ENCODE peak calls at places on chromosomes 16 and 17, in nine cellular contexts. D is A673, I is neural progenitor cell, H is IMR-90, E is vagina, N is stomach, C is tibial nerve, K is GM23338, B is pancreas. J is an unnamed sample. For H3K4me1 and H3K27me3, the result is how much of the 10 kb centered on the place peaks cover.

GRCh38 chr16:85304337-85304736 is 192.1 kb upstream of the CIBAR2 start:
- DNase-seq in N (no peak), H (no peak), B (no peak), K (no peak), E (no peak), D (no peak), I (no peak), C (no peak), J (no peak)

GRCh38 chr17:1455291-1455747 is 713 bp downstream of the CRK start:
- DNase-seq in N (peak), E (no peak), B (peak), I (peak), C (peak), K (peak), H (peak), D (peak), J (peak)

GRCh38 chr16:68369697-68370096 is 58.9 kb downstream of the PRMT7 start:
- DNase-seq in I (no peak), B (no peak), D (no peak), C (no peak), H (no peak), N (no peak), E (no peak), K (no peak), J (no peak)

GRCh38 chr17:40312131-40312731 is 3.3 kb downstream of the RARA start:
- DNase-seq in K (no peak), N (no peak), C (no peak), I (no peak), D (no peak), B (no peak), E (no peak), H (no peak), J (no peak)

GRCh38 chr17:38550661-38551060 is 55.1 kb downstream of the SRCIN1 start:
- DNase-seq in D (no peak), K (no peak), C (no peak), B (peak), H (peak), I (no peak), N (peak), E (no peak), J (no peak)

GRCh38 chr17:50150354-50151040 is at the start of gene PPP1R9B:
- DNase-seq in B (peak), E (no peak), D (no peak), I (no peak), N (no peak), C (no peak), K (no peak), H (no peak), J (no peak)

GRCh38 chr17:5131146-5131715 is 15.4 kb downstream of the USP6 start:
- DNase-seq in K (no peak), D (no peak), N (peak), E (peak), H (no peak), B (no peak), C (no peak), I (no peak), J (peak)

GRCh38 chr17:17538417-17539391 is 42.5 kb upstream of the RASD1 start:
- DNase-seq in C (no peak), E (no peak), D (no peak), I (no peak), B (peak), N (peak), H (peak), K (no peak), J (peak)

GRCh38 chr16:66622863-66623262 is 18.4 kb downstream of the CMTM3 start:
- DNase-seq in E (no peak), D (no peak), B (no peak), N (no peak), K (no peak), I (no peak), H (peak), C (no peak), J (no peak)

GRCh38 chr16:27547134-27547533 is 2.6 kb downstream of the GTF3C1 start:
- DNase-seq in E (no peak), K (no peak), N (no peak), I (no peak), D (peak), C (no peak), B (peak), H (peak), J (no peak)

GRCh38 chr17:36755586-36755985 is 154.2 kb downstream of the MRM1 start:
- DNase-seq in C (no peak), H (no peak), E (no peak), K (peak), D (peak), N (no peak), B (no peak), I (peak), J (peak)

GRCh38 chr16:29158031-29158430 is 173.2 kb downstream of the LAT start:
- DNase-seq in D (no peak), C (no peak), H (no peak), K (no peak), B (no peak), E (no peak), N (no peak), I (no peak), J (no peak)

GRCh38 chr17:81976332-81977210 is 858 bp upstream of the ASPSCR1 start:
- DNase-seq in D (no peak), E (no peak), H (no peak), K (peak), I (peak), B (peak), N (peak), C (peak), J (peak)

GRCh38 chr17:7832431-7832830 is 1.6 kb upstream of the KDM6B start:
- DNase-seq in D (no peak), C (no peak), I (no peak), H (no peak), K (no peak), E (no peak), N (no peak), B (no peak), J (no peak)

GRCh38 chr17:36752096-36752888 is 150.9 kb downstream of the MRM1 start:
- DNase-seq in H (no peak), K (no peak), N (no peak), C (no peak), D (no peak), E (no peak), I (no peak), B (no peak), J (no peak)

GRCh38 chr17:76136276-76137025 is 4.6 kb downstream of the FOXJ1 start:
- DNase-seq in N (no peak), B (no peak), D (no peak), E (no peak), I (peak), H (no peak), K (peak), C (no peak), J (no peak)

GRCh38 chr17:76138234-76138895 is 2.7 kb downstream of the FOXJ1 start:
- DNase-seq in B (peak), D (no peak), K (peak), H (no peak), I (peak), E (no peak), C (no peak), N (no peak), J (no peak)

GRCh38 chr17:76138896-76139248 is 2.2 kb downstream of the FOXJ1 start:
- DNase-seq in H (no peak), D (no peak), N (no peak), I (no peak), E (no peak), K (peak), B (no peak), C (no peak), J (no peak)

GRCh38 chr17:76137026-76137350 is 4.1 kb downstream of the FOXJ1 start:
- DNase-seq in E (no peak), H (no peak), D (no peak), I (no peak), B (no peak), K (no peak), N (no peak), C (no peak), J (no peak)

GRCh38 chr17:76137351-76138233 is 3.5 kb downstream of the FOXJ1 start:
- DNase-seq in K (peak), E (no peak), C (no peak), N (no peak), D (no peak), I (peak), H (no peak), B (no peak), J (no peak)
- H3K4me1 ChIP-seq in K (half or more), E (under half), C (under half), N (half or more), D (under half), I (half or more), H (under half), B (under half), J (under half)

DNA sequence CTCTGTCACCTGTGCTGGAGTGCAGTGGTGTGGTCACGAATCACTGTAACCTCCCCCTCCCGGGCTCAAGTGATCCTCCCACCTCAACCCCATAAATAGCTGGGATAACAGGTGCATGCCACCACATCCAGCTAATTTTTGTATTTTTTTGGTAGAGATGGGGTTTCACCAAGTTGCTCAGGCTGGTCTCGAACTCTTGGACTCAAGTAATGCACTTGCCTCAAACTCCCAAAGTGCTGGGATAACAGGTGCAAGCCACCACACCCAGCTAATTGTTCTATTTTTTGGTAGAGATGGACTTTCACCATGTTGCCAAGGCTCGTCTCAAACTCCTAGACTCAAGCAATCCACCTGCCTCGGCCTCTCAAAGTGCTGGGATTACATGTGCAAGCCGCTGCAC is 86.5 kb downstream of the STH start:
- DNase-seq in D (no peak), H (no peak), E (no peak), I (no peak), C (no peak), N (no peak), K (no peak), B (no peak), J (no peak)
- H3K27me3 ChIP-seq in D (under half), H (under half), E (under half), I (under half), C (under half), N (under half), K (under half), B (under half), J (under half)

DNA sequence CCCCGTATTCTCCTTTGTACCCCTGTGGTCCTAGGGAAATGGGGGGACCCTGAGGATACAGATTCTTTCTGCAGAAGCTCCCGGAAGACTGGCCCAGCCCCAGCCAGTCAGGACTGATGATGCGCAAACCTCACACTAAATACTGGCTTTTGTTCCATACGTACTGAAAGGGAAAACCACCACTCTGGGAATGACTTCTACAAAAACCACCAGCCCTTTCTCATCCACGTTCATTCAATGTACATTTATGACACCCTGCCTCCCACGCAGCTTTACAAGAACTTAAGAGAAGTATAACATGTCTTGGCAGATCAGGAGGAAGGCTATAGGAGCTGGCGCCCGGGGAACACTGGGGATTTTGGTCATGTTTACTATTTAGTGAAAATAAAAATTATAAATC is 70.6 kb downstream of the MARCHF10 start:
- DNase-seq in B (no peak), I (no peak), E (no peak), N (no peak), K (no peak), D (no peak), H (no peak), C (no peak), J (no peak)
- H3K4me3 ChIP-seq in B (no peak), I (no peak), E (no peak), N (no peak), K (no peak), D (no peak), H (no peak), C (no peak), J (no peak)

GRCh38 chr17:62652251-62653001 is 25.0 kb downstream of the MRC2 start:
- DNase-seq in I (peak), D (peak), E (no peak), N (peak), K (peak), B (peak), H (peak), C (no peak), J (peak)
- H3K4me1 ChIP-seq in I (under half), D (under half), E (half or more), N (under half), K (under half), B (under half), H (under half), C (under half), J (under half)

DNA sequence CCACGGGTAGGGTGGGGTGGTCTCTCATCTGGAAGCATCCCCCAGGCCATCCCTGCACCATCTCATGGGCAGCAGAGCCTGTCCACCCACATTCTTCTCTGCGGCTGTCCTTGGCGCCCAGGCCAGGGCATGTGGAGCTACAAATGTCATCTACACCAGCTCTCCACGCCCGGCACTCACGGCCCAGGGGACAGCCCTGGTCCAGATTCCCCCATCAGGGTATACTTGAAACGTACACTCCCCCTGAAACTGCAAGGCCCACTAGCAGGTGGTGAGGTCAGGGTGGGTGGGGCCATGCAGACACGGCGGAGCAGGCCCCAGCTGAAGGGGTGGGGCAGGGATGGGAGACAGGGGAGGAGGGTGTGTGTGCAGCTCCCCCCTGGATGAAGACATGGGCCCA is 3.2 kb upstream of the SOX8 start:
- DNase-seq in D (no peak), E (no peak), C (no peak), N (no peak), I (no peak), B (no peak), K (no peak), H (no peak), J (no peak)
- H3K27me3 ChIP-seq in D (under half), E (under half), C (under half), N (under half), I (half or more), B (under half), K (under half), H (half or more), J (under half)

DNA sequence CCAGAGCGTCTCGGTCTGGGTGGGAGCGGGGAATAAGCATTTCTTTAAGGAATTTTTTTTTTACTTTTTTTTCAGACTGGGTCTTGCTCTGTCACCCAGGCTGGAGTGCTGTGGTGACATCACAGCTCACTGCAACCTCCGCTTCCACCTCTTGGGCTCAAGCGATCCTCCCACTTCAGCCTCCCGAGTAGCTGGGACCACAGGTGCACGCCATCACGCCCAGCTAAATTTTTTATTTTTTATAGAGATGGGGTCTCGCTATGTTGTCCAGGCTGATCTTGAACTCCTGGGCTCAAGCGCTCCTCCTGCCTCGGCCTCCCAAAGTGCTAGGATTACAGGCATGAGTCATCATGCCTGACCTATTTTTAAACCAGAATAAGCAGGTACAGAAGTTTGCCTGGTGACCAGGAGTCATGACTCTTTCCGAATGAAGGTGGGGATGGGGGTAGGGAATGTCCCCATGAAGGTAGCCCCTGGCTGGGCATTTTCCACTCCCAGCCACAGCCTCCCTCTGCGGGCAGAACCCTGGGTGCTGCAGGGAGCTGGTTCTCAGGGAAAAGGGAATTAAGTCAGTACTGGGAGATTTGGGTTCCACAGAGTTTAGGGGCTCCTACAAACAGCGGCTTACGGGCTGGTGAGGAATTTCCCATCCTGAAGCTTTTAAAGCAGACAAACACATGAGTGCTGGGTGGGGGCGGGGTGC is 48.3 kb downstream of the TBC1D16 start:
- DNase-seq in H (no peak), D (no peak), B (no peak), K (peak), E (no peak), N (no peak), I (peak), C (no peak), J (no peak)
- H3K4me3 ChIP-seq in H (no peak), D (no peak), B (no peak), K (no peak), E (no peak), N (no peak), I (no peak), C (no peak), J (no peak)

DNA sequence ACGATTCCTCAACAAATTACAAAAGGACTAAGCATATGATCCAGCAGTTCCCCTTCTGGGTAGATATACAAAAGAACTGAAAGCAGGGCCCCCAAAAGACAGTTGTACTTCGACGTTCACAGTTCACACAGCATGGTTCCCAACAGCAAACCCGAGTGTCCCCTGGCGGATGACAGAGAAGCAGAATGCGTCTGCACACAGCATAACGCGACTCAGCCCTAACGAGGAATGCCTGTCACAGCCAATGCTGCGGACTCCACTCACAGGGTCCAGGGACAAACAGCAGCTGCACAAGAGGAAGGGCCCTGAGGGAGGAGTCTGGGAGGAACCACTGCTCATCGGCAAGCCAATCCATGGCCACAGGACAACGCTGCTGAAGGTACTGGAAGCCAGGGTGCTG is 132.9 kb downstream of the ANKRD11 start:
- DNase-seq in K (peak), B (no peak), E (no peak), I (peak), C (no peak), N (no peak), D (peak), H (no peak), J (no peak)
- H3K4me1 ChIP-seq in K (under half), B (under half), E (half or more), I (under half), C (half or more), N (half or more), D (under half), H (under half), J (under half)

GRCh38 chr17:61405047-61405685 is 5.5 kb downstream of the TBX2 start:
- DNase-seq in H (peak), D (no peak), I (peak), N (no peak), B (no peak), E (no peak), C (no peak), K (peak), J (no peak)
- H3K27me3 ChIP-seq in H (under half), D (half or more), I (half or more), N (half or more), B (under half), E (under half), C (half or more), K (half or more), J (under half)

J was measured in lung.